ENCODE peak calls at places on chromosomes 3 and 15, in six cellular contexts. K is psoas muscle, Q is brain microvascular endothelial cell, X is fibroblast of lung, E is spleen, B is uterus. V is an unnamed sample.

GRCh38 chr3:52345521-52346110 is 29.5 kb downstream of the DNAH1 start:
- DNase-seq in E (no peak), Q (no peak), K (no peak), B (no peak), X (peak), V (no peak)

GRCh38 chr3:89504432-89504831 is 397.0 kb downstream of the EPHA3 start:
- DNase-seq in E (no peak), K (no peak), Q (no peak), B (no peak), X (no peak), V (no peak)

GRCh38 chr3:15804553-15805095 is 6.8 kb upstream of the ANKRD28 start:
- DNase-seq in E (no peak), K (no peak), B (no peak), Q (no peak), X (no peak), V (no peak)

GRCh38 chr15:38195191-38195901 is 57.3 kb upstream of the SPRED1 start:
- DNase-seq in Q (no peak), E (no peak), X (no peak), B (no peak), K (no peak), V (no peak)

GRCh38 chr15:39181348-39181747 is 399.5 kb upstream of the THBS1 start:
- DNase-seq in E (no peak), K (no peak), X (no peak), B (no peak), Q (no peak), V (no peak)

GRCh38 chr3:104885214-104885814 is 481.4 kb upstream of the ALCAM start:
- DNase-seq in E (no peak), K (no peak), B (no peak), Q (no peak), X (no peak), V (no peak)

GRCh38 chr15:80487884-80488283 is 83.7 kb downstream of the ARNT2 start:
- DNase-seq in K (no peak), B (no peak), E (no peak), Q (no peak), X (no peak), V (no peak)

GRCh38 chr3:100107227-100107626 is 7.1 kb downstream of the FILIP1L start:
- DNase-seq in B (no peak), X (peak), K (no peak), Q (no peak), E (no peak), V (peak)

GRCh38 chr3:150697646-150698045 is 6.1 kb downstream of the ERICH6 start:
- DNase-seq in E (no peak), X (no peak), B (no peak), Q (peak), K (no peak), V (peak)

GRCh38 chr3:88986834-88987233 is 120.6 kb upstream of the EPHA3 start:
- DNase-seq in E (no peak), X (peak), Q (peak), B (no peak), K (no peak), V (peak)

GRCh38 chr3:158748237-158748828 is 16.1 kb upstream of the RARRES1 start:
- DNase-seq in X (peak), Q (peak), E (no peak), B (no peak), K (no peak), V (no peak)

GRCh38 chr3:155435821-155436220 is 142.3 kb upstream of the STRIT1 start:
- DNase-seq in X (no peak), Q (no peak), E (no peak), B (no peak), K (no peak), V (no peak)

GRCh38 chr3:160739079-160739478 is 17.0 kb upstream of the PPM1L start:
- DNase-seq in X (no peak), Q (peak), K (peak), E (no peak), B (peak), V (no peak)

GRCh38 chr3:157606392-157607197 is 103.4 kb upstream of the VEPH1 start:
- DNase-seq in K (peak), X (peak), B (peak), E (no peak), Q (peak), V (peak)

GRCh38 chr3:146421814-146422748 is 47.3 kb downstream of the PLSCR2 start:
- DNase-seq in X (peak), Q (peak), B (no peak), K (no peak), E (no peak), V (peak)

GRCh38 chr3:183493296-183494045 is 62.0 kb downstream of the KLHL6 start:
- DNase-seq in Q (no peak), X (no peak), E (no peak), K (no peak), B (no peak), V (peak)

GRCh38 chr3:196422976-196423781 is 9.0 kb downstream of the UBXN7 start:
- DNase-seq in K (peak), B (peak), Q (no peak), X (no peak), E (no peak), V (no peak)

GRCh38 chr3:193650585-193650984 is 57.6 kb downstream of the OPA1 start:
- DNase-seq in K (no peak), Q (no peak), E (no peak), X (no peak), B (no peak), V (no peak)

GRCh38 chr3:60703956-60704736 is 547.1 kb downstream of the FHIT start:
- DNase-seq in B (no peak), X (peak), Q (peak), K (no peak), E (no peak), V (no peak)

GRCh38 chr3:60698117-60698516 is 553.1 kb downstream of the FHIT start:
- DNase-seq in B (no peak), X (no peak), E (no peak), Q (no peak), K (no peak), V (no peak)

GRCh38 chr3:60707452-60708020 is 543.7 kb downstream of the FHIT start:
- DNase-seq in K (no peak), B (no peak), E (no peak), X (peak), Q (no peak), V (no peak)

GRCh38 chr3:60708191-60708975 is 542.9 kb downstream of the FHIT start:
- DNase-seq in K (no peak), B (no peak), E (no peak), Q (peak), X (peak), V (no peak)

DNA sequence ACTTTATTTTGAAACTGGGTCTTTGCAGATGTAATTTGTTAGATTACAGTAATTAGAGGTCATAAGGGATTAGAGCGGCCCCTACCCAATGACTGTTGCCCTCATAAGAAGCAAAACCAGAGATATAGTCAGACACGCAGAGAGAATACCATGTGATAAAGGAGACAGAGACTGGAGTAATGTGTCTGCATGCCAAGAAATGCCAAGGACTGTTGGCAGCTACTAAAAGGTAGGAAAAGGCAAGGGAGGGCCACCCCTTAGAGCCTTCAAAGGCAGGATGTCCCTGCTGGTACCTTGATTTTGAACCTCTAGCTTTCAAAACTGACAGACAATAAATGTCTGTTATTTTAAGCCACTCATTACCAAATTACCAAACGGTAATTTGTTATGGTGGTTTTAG is 548.2 kb downstream of the FHIT start:
- DNase-seq in K (no peak), B (no peak), X (no peak), E (no peak), Q (no peak), V (no peak)
- H3K27ac ChIP-seq in K (no peak), B (no peak), X (no peak), E (no peak), Q (no peak), V (no peak)

DNA sequence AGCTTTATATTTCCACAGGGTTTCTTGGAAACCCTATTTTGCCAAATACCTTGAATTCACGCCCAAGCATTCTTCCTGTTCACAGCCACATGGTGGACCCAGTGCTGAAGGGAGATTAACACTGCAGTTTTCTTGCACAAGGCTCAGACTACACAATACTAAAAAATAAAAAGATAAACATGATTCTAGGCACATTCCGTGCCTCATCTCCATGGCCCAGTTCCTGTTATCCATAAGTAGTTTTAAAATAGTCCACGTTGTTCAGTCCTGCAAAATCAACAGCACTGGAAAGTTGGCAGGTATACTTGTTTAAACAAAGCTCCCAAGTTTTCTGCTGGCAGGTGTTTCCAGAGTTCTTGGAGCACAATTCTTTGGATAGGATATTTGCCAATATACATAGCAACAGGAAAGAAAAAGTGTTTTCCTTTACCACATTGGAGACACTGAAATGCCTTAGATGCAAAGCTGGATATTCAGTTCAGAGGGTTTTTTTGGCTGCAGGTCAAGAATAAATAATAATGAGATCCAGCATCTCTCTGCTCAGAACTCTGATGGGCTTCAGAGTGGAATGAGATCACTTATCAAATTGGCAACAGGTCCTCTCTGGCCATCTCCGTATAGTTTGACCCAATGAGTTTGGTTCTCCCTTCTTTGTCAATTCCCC is 88.1 kb upstream of the TGFBR2 start:
- DNase-seq in E (no peak), K (no peak), B (peak), Q (no peak), X (peak), V (no peak)
- TF ChIP-seq CTCF in E (no peak), K (no peak), B (no peak), Q (peak), X (no peak), V (peak)

GRCh38 chr15:43483306-43484128 is 9.4 kb downstream of the TP53BP1 start:
- DNase-seq in K (no peak), B (no peak), X (peak), Q (no peak), E (no peak), V (no peak)

GRCh38 chr15:43487271-43487895 is 5.6 kb downstream of the TP53BP1 start:
- DNase-seq in K (no peak), X (peak), E (no peak), B (no peak), Q (no peak), V (no peak)

GRCh38 chr15:43488790-43489585 is 4.0 kb downstream of the TP53BP1 start:
- DNase-seq in E (no peak), Q (no peak), X (no peak), B (no peak), K (no peak), V (no peak)

GRCh38 chr15:43484455-43484854 is 8.5 kb downstream of the TP53BP1 start:
- DNase-seq in E (no peak), K (no peak), Q (no peak), B (no peak), X (no peak), V (no peak)
- H3K27ac ChIP-seq in E (no peak), K (no peak), Q (no peak), B (no peak), X (no peak), V (no peak)

DNA sequence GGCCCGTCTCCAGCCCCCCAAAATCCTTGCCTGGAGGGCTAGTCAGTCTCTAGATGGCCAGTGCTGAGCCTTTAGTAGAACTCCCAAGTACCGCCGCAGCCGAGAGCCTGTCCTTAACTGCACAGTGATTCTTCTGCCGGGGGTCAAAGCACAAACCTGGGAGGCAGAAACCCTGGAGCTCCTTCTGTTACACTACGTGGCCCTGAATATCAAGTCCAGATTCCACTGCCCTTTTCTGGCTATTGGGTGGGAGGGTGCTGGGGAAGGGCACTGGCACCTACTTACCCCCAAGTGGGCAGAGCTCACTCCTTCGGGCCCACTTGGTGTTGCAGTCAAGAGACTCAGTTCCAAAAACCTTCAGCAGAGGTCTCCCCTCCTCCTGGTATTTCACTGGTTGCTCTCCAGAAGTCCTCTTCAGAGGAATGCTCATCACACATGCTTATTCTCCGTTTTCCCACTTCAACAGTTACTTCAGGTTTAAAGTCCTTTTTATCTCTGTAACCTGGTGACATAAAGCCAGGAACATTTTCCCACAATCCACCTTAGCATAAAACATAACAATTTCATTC is 10.8 kb downstream of the PDHB start:
- DNase-seq in K (no peak), B (no peak), X (peak), Q (no peak), E (no peak), V (no peak)
- TF ChIP-seq CTCF in K (peak), B (no peak), X (peak), Q (peak), E (no peak), V (peak)

GRCh38 chr15:83692820-83693581 is 39.1 kb downstream of the ADAMTSL3 start:
- DNase-seq in K (no peak), Q (no peak), X (no peak), E (no peak), B (peak), V (no peak)

GRCh38 chr15:83695246-83695645 is 41.3 kb downstream of the ADAMTSL3 start:
- DNase-seq in E (no peak), X (no peak), B (peak), K (no peak), Q (no peak), V (no peak)

GRCh38 chr15:83694538-83694937 is 40.6 kb downstream of the ADAMTSL3 start:
- DNase-seq in B (no peak), K (no peak), E (no peak), Q (no peak), X (no peak), V (no peak)

GRCh38 chr15:83695901-83696425 is 42.0 kb downstream of the ADAMTSL3 start:
- DNase-seq in E (no peak), X (no peak), B (no peak), Q (no peak), K (no peak), V (no peak)

GRCh38 chr15:83694030-83694429 is 40.1 kb downstream of the ADAMTSL3 start:
- DNase-seq in Q (peak), K (no peak), B (peak), E (no peak), X (peak), V (no peak)
- H3K27ac ChIP-seq in Q (no peak), K (no peak), B (peak), E (no peak), X (no peak), V (no peak)

DNA sequence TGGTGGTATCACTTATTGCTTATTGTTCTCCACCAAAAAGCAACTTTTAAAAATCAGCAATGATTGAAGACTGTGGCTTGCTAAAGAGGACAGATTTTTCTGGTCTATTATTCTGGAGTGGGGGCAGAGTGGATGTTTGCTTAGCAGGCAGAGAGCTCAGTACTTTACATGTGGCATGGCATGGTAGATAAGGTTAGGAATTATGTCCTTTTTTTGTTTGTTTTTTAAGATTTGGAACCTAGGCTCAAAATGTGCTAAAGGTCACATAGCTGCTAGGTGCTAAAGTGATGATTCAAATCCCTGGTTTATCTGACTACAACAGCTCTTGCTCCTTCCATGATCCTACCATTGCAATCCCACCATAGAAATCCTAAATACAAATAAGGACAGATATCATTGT is 331.0 kb upstream of the ADAMTS9 start:
- DNase-seq in K (no peak), Q (no peak), B (no peak), X (no peak), E (no peak), V (no peak)
- TF ChIP-seq CTCF in K (no peak), Q (no peak), B (no peak), X (no peak), E (no peak), V (no peak)

GRCh38 chr3:40452562-40452875 is 4.6 kb upstream of the RPL14 start:
- DNase-seq in E (no peak), K (no peak), Q (no peak), B (no peak), X (no peak), V (no peak)

GRCh38 chr3:40452876-40453730 is 4.0 kb upstream of the RPL14 start:
- DNase-seq in Q (peak), X (peak), E (peak), B (peak), K (peak), V (peak)

GRCh38 chr3:40451551-40451950 is 5.6 kb upstream of the RPL14 start:
- DNase-seq in Q (no peak), X (no peak), B (no peak), E (no peak), K (no peak), V (peak)

GRCh38 chr3:40450438-40450837 is 6.7 kb upstream of the RPL14 start:
- DNase-seq in Q (no peak), X (no peak), E (no peak), K (no peak), B (no peak), V (no peak)

DNA sequence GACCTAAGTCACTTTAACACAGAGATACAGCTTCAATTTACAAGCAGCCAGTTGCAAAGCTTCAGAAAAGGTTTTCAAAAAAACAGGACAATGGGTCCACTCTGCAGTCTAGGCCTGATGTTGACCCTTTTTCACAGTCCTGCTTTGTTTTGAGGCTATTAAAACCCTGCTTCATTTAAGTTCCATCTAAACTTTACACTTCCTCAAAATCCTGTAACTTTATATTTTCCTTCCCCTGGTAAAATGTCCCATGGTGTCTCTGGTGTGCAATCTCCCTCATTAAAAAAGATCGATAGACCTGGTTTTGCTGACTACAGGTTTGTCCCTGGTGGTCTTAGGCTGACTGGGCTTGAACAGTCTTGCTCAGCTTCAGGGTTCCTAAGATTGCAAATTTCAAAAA is 5.1 kb upstream of the RPL14 start:
- DNase-seq in Q (no peak), K (no peak), X (no peak), E (no peak), B (no peak), V (no peak)
- H3K27ac ChIP-seq in Q (no peak), K (peak), X (no peak), E (peak), B (peak), V (no peak)

GRCh38 chr3:123290107-123290930 is 88.6 kb downstream of the SEC22A start:
- DNase-seq in X (no peak), E (peak), K (no peak), Q (no peak), B (no peak), V (no peak)
- TF ChIP-seq CTCF in X (no peak), E (no peak), K (no peak), Q (no peak), B (no peak), V (no peak)

V was measured in foreskin keratinocyte.